ENCODE peak calls at places on chromosomes 6 and 20, in nine cellular contexts. D is transverse colon; A is astrocyte of the cerebellum; E is C1 segment of cervical spinal cord; K is lower leg skin; N is activated CD4-positive, alpha-beta T cell treated with anti-CD3 and anti-CD28 coated beads, Interleukin-2, amount 10 ng/mL, durations not matched to agents 7 days and 5 days; S is glutamatergic neuron; C is Daoy; T is HTR-8/SVneo. P is an unnamed sample.

GRCh38 chr20:62362991-62363919 is 3.9 kb downstream of the LAMA5 start:
- DNase-seq in D (peak; percentile 27), A (no peak), E (no peak), K (no peak), N (no peak), S (peak; percentile 45), C (peak; percentile 51), T (no peak), P (no peak)

GRCh38 chr6:90286884-90287488 is 9.7 kb downstream of the BACH2 start:
- DNase-seq in D (peak; percentile 36), A (no peak), E (no peak), K (no peak), N (peak; percentile 66), S (peak; percentile 75), C (peak; percentile 37), T (no peak), P (no peak)

GRCh38 chr6:2387445-2387844 is 142.0 kb upstream of the GMDS start:
- DNase-seq in D (no peak), A (no peak), E (no peak), K (no peak), N (no peak), S (no peak), C (no peak), T (no peak), P (no peak)

GRCh38 chr20:39225536-39225935 is 263.4 kb downstream of the DHX35 start:
- DNase-seq in D (no peak), A (no peak), E (no peak), K (no peak), N (no peak), S (no peak), C (no peak), T (no peak), P (no peak)

GRCh38 chr6:135251964-135252429 is 70.9 kb downstream of the MYB start:
- DNase-seq in D (peak; percentile 18), A (no peak), E (no peak), K (no peak), N (no peak), S (no peak), C (no peak), T (peak; percentile 17), P (no peak)

GRCh38 chr20:58482416-58482815 is 32.8 kb downstream of the APCDD1L start:
- DNase-seq in D (no peak), A (peak; percentile 33), E (no peak), K (no peak), N (no peak), S (no peak), C (peak; percentile 71), T (no peak), P (no peak)

GRCh38 chr6:38271081-38271480 is 368.6 kb downstream of the BTBD9 start:
- DNase-seq in D (no peak), A (no peak), E (no peak), K (no peak), N (no peak), S (no peak), C (peak; percentile 71), T (no peak), P (no peak)

GRCh38 chr6:167325766-167326165 is 880 bp downstream of the TTLL2 start:
- DNase-seq in D (no peak), A (no peak), E (no peak), K (no peak), N (no peak), S (no peak), C (no peak), T (no peak), P (no peak)

GRCh38 chr6:150038202-150038830 is 13.0 kb upstream of the RAET1L start:
- DNase-seq in D (no peak), A (no peak), E (no peak), K (no peak), N (no peak), S (no peak), C (peak; percentile 51), T (no peak), P (no peak)

GRCh38 chr6:162706236-162706635 is 21.3 kb downstream of the PRKN start:
- DNase-seq in D (peak; percentile 27), A (no peak), E (no peak), K (peak; percentile 39), N (no peak), S (no peak), C (no peak), T (no peak), P (no peak)

GRCh38 chr6:45326698-45327417 is 1.3 kb upstream of the RUNX2 start:
- DNase-seq in D (no peak), A (no peak), E (no peak), K (no peak), N (no peak), S (no peak), C (peak; percentile 15), T (no peak), P (no peak)

GRCh38 chr6:113317870-113318269 is 539.3 kb upstream of the MARCKS start:
- DNase-seq in D (no peak), A (no peak), E (no peak), K (no peak), N (no peak), S (peak; percentile 44), C (no peak), T (no peak), P (no peak)

GRCh38 chr6:88704980-88705379 is 258.4 kb downstream of the RNGTT start:
- DNase-seq in D (no peak), A (no peak), E (no peak), K (no peak), N (no peak), S (no peak), C (no peak), T (no peak), P (no peak)

GRCh38 chr6:83067448-83068413 is at the start of gene DOP1A:
- DNase-seq in D (peak; percentile 97), A (peak; percentile 84), E (peak; percentile 40), K (peak; percentile 94), N (peak; percentile 96), S (peak; percentile 98), C (peak; percentile 97), T (peak; percentile 88), P (peak; percentile 59)

GRCh38 chr6:12097791-12098190 is 85.7 kb downstream of the HIVEP1 start:
- DNase-seq in D (no peak), A (no peak), E (no peak), K (no peak), N (no peak), S (no peak), C (no peak), T (no peak), P (no peak)

GRCh38 chr6:5425267-5425666 is 164.0 kb downstream of the FARS2 start:
- DNase-seq in D (no peak), A (no peak), E (no peak), K (no peak), N (no peak), S (no peak), C (no peak), T (no peak), P (no peak)

GRCh38 chr6:77180367-77180766 is 282.9 kb downstream of the HTR1B start:
- DNase-seq in D (no peak), A (no peak), E (no peak), K (no peak), N (no peak), S (no peak), C (no peak), T (no peak), P (no peak)

GRCh38 chr6:6366778-6367177 is 46.3 kb upstream of the F13A1 start:
- DNase-seq in D (no peak), A (no peak), E (no peak), K (no peak), N (no peak), S (peak; percentile 34), C (no peak), T (no peak), P (no peak)

GRCh38 chr6:162852810-162853577 is 125.2 kb downstream of the PACRG start:
- DNase-seq in D (no peak), A (no peak), E (no peak), K (no peak), N (no peak), S (no peak), C (no peak), T (no peak), P (no peak)

GRCh38 chr20:2932497-2932896 is 59.2 kb downstream of the PTPRA start:
- DNase-seq in D (no peak), A (no peak), E (no peak), K (no peak), N (no peak), S (no peak), C (no peak), T (no peak), P (peak; percentile 96)

GRCh38 chr6:169620171-169621125 is 81.4 kb downstream of the WDR27 start:
- DNase-seq in D (no peak), A (peak; percentile 15), E (no peak), K (no peak), N (no peak), S (no peak), C (peak; percentile 67), T (no peak), P (no peak)

GRCh38 chr6:170139531-170139930 is 151.3 kb downstream of the DLL1 start:
- DNase-seq in D (no peak), A (no peak), E (no peak), K (no peak), N (no peak), S (no peak), C (no peak), T (no peak), P (no peak)

GRCh38 chr6:33851959-33852358 is 48.2 kb upstream of the MLN start:
- DNase-seq in D (peak; percentile 26), A (no peak), E (no peak), K (no peak), N (peak; percentile 49), S (peak; percentile 52), C (peak; percentile 35), T (peak; percentile 51), P (no peak)